ENCODE peak calls at places on chromosomes 4 and X, in four cellular contexts. X is K562, K is GM12878, J is GM12891. Y is an unnamed sample.

GRCh38 chr4:123505077-123505456 is 108.5 kb downstream of the SPRY1 start:
- DNase-seq in X (no peak), K (no peak), J (no peak), Y (no peak)

GRCh38 chrX:141467442-141467841 is 117.1 kb downstream of the SPANXA1 start:
- DNase-seq in X (no peak), K (no peak), J (no peak), Y (no peak)

GRCh38 chrX:41526925-41527324 is 79.8 kb downstream of the NYX start:
- DNase-seq in X (no peak), K (no peak), J (no peak), Y (no peak)

GRCh38 chr4:123418486-123418931 is 21.9 kb downstream of the SPRY1 start:
- DNase-seq in X (no peak), K (no peak), J (no peak), Y (peak)

GRCh38 chr4:68751138-68751537 is 64.7 kb upstream of the UGT2B10 start:
- DNase-seq in X (no peak), K (no peak), J (no peak), Y (no peak)

GRCh38 chr4:99998062-99998880 is 48.2 kb upstream of the H2AZ1 start:
- DNase-seq in X (no peak), K (peak), J (no peak), Y (peak)

GRCh38 chrX:6151971-6152370 is 76.7 kb downstream of the NLGN4X start:
- DNase-seq in X (no peak), K (no peak), J (no peak), Y (no peak)

GRCh38 chrX:28498658-28499057 is 88.6 kb upstream of the IL1RAPL1 start:
- DNase-seq in X (no peak), K (no peak), J (no peak), Y (no peak)

GRCh38 chr4:16329797-16330134 is 103.5 kb upstream of the TAPT1 start:
- DNase-seq in X (no peak), K (no peak), J (no peak), Y (no peak)

GRCh38 chr4:152663203-152664066 is 16.4 kb downstream of the TMEM154 start:
- DNase-seq in X (no peak), K (peak), J (no peak), Y (peak)

GRCh38 chr4:62928483-62928882 is 1480.8 kb downstream of the TECRL start:
- DNase-seq in X (no peak), K (no peak), J (no peak), Y (no peak)

GRCh38 chr4:169150806-169151205 is 120.0 kb downstream of the SH3RF1 start:
- DNase-seq in X (no peak), K (no peak), J (no peak), Y (no peak)

GRCh38 chr4:113316879-113317278 is 267.4 kb downstream of the ANK2 start:
- DNase-seq in X (no peak), K (peak), J (peak), Y (no peak)

GRCh38 chrX:76555816-76556215 is 128.3 kb downstream of the MAGEE1 start:
- DNase-seq in X (peak), K (no peak), J (peak), Y (peak)

GRCh38 chr4:17567267-17567666 is 9.7 kb upstream of the LAP3 start:
- DNase-seq in X (no peak), K (no peak), J (no peak), Y (no peak)

GRCh38 chr4:172666711-172667368 is 501.8 kb upstream of the GALNT7 start:
- DNase-seq in X (no peak), K (no peak), J (no peak), Y (no peak)

GRCh38 chrX:40261955-40262596 is 164.3 kb upstream of the BCOR start:
- DNase-seq in X (peak), K (no peak), J (no peak), Y (no peak)

GRCh38 chr4:56505269-56506109 is at the start of gene ARL9:
- DNase-seq in X (no peak), K (no peak), J (peak), Y (no peak)

GRCh38 chr4:41728571-41728908 is 20.0 kb downstream of the PHOX2B start:
- DNase-seq in X (no peak), K (no peak), J (no peak), Y (no peak)

GRCh38 chr4:140937866-140938265 is 181.7 kb upstream of the TBC1D9 start:
- DNase-seq in X (no peak), K (no peak), J (no peak), Y (no peak)

GRCh38 chrX:29535212-29536162 is 679.9 kb upstream of the MAGEB2 start:
- DNase-seq in X (no peak), K (no peak), J (no peak), Y (no peak)

GRCh38 chr4:11585506-11585905 is 156.8 kb upstream of the HS3ST1 start:
- DNase-seq in X (no peak), K (no peak), J (no peak), Y (no peak)

GRCh38 chr4:20203508-20203907 is 48.2 kb upstream of the SLIT2 start:
- DNase-seq in X (no peak), K (no peak), J (no peak), Y (no peak)

GRCh38 chr4:38539501-38539900 is 124.5 kb upstream of the KLF3 start:
- DNase-seq in X (peak), K (no peak), J (no peak), Y (no peak)

GRCh38 chr4:14650127-14650526 is 352.2 kb upstream of the CPEB2 start:
- DNase-seq in X (no peak), K (no peak), J (no peak), Y (no peak)

GRCh38 chr4:177505171-177505615 is 63.0 kb upstream of the AGA start:
- DNase-seq in X (peak), K (no peak), J (no peak), Y (no peak)

GRCh38 chr4:160880186-160880585 is 1283.6 kb downstream of the FSTL5 start:
- DNase-seq in X (no peak), K (no peak), J (no peak), Y (no peak)

GRCh38 chrX:17295788-17296187 is 79.2 kb upstream of the NHS start:
- DNase-seq in X (no peak), K (no peak), J (no peak), Y (no peak)

GRCh38 chrX:2632533-2633504 is 58.3 kb upstream of the CD99 start:
- DNase-seq in X (no peak), K (no peak), J (no peak), Y (no peak)

GRCh38 chrX:80879143-80879542 is 69.5 kb upstream of the BRWD3 start:
- DNase-seq in X (no peak), K (no peak), J (no peak), Y (no peak)

GRCh38 chr4:1192091-1192492 is 19.7 kb upstream of the SPON2 start:
- DNase-seq in X (peak), K (no peak), J (no peak), Y (no peak)

GRCh38 chr4:142817442-142817841 is 28.7 kb downstream of the INPP4B start:
- DNase-seq in X (no peak), K (no peak), J (no peak), Y (peak)

GRCh38 chr4:153418114-153418513 is 48.0 kb upstream of the TMEM131L start:
- DNase-seq in X (no peak), K (no peak), J (no peak), Y (no peak)

GRCh38 chr4:10164877-10165283 is 48.3 kb upstream of the WDR1 start:
- DNase-seq in X (peak), K (no peak), J (no peak), Y (no peak)

GRCh38 chrX:139167282-139167681 is 363.3 kb upstream of the F9 start:
- DNase-seq in X (no peak), K (no peak), J (no peak), Y (no peak)

GRCh38 chrX:139170526-139171173 is 359.9 kb upstream of the F9 start:
- DNase-seq in X (no peak), K (no peak), J (no peak), Y (no peak)

DNA sequence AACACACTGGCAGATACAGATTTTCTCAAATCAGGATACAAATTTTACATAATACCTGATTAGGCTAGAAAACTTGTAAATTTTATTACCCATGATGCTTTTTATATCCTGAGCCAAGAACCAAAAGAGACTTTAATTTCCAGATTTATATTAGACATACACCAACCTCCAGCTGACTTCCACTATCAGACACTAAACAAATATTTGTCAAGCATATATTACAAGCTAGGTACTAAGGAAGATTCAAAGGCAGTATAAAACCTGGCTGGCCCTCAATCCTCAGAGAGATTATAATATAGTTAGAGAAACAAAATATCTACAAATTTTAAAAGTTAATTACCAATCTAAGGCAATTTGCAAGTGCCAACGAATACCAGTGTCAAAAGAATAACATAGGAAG is 357.8 kb upstream of the F9 start:
- DNase-seq in X (no peak), K (no peak), J (no peak), Y (no peak)
- TF ChIP-seq SPI1 in X (no peak), K (no peak), J (no peak), Y (no peak)

DNA sequence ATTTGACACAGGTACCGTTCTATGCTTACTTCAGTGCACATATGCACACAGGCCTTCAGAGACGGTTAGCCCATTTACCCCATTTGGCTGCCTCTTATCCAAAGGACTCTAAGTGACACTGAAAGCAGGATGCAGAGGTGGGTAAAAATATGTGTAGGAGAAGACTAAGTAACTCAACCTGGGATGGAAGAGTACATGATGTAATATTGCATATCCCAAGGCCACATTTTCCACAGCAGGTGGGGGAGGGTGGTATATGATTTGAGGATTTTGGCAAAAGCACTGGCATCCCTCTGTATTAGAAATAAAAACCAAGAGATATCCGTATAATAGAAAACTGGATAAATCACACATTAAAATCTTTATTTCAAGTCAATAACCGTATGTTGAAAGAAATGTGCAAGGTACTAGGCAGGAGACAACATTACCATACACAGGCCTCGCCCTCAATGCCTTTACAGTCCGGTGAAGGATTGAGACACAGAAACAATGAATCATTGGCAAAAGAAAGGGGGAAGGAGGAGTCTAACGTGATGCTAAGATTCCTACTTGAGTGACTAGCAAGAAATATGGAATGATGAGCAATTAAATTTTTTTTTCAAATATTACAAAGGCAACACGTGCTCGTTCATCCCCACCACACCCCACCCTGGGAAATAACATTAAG is 161.0 kb upstream of the RASGEF1B start:
- DNase-seq in X (no peak), K (no peak), J (no peak), Y (no peak)
- TF ChIP-seq SPI1 in X (no peak), K (no peak), J (no peak), Y (no peak)

GRCh38 chrX:153469811-153470410 is 465 bp downstream of the HAUS7 start:
- DNase-seq in X (peak), K (no peak), J (no peak), Y (peak)
- TF ChIP-seq SPI1 in X (peak), K (no peak), J (no peak), Y (no peak)

DNA sequence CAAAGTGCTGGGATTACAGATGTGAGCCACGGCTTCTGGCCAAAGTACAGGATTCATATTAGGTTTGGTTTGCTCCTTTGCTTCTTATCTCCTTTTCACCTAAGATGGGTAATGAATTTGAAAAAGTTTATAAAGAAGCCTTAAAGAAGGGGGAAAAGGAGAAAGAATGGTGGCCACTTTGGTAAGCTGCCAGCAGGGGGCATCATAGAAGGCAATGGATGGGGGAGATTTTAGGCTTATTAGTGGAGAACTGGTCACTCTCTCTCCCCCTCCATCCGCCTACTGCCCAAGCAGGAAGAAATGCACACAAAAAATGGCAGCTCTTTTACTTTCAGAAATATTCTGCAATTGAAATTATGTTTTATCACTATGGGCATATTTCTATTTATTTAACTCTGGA is 32.0 kb downstream of the SPARCL1 start:
- DNase-seq in X (peak), K (no peak), J (no peak), Y (no peak)
- TF ChIP-seq SPI1 in X (no peak), K (no peak), J (no peak), Y (no peak)

GRCh38 chr4:186724048-186724860 is 598 bp upstream of the FAT1 start:
- DNase-seq in X (peak), K (no peak), J (peak), Y (no peak)

GRCh38 chr4:186723207-186724047 is at the start of gene FAT1:
- DNase-seq in X (peak), K (no peak), J (peak), Y (peak)

GRCh38 chr4:186725422-186726149 is 1.9 kb upstream of the FAT1 start:
- DNase-seq in X (peak), K (no peak), J (peak), Y (no peak)

GRCh38 chr4:186726150-186726439 is 2.4 kb upstream of the FAT1 start:
- DNase-seq in X (no peak), K (no peak), J (peak), Y (no peak)

DNA sequence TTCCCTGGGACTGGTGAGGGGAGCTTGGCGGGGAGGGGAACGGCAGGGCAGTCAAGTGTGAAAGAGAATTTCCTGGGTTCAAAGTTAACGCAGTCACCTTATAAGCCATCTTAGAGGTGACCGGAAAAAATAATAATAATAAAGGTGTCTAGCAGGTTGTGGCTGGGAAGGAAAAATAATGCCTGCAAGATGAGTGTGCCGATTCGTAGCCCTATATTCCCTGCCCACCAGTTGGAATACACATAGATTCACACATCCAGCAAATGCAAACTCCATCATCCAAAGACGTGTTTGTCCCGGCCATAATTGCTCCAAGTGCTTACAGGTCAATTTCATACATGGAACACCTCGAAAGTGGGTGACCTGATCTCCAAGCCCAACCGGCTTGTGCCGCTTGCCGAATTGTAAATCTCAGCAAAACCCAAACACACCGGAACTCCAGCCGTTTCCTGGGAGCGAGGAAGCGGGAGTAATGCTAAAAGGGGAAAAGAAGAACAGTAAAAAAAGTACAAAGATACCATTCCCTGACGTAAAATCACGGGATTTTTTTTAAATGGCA is 1.3 kb upstream of the FAT1 start:
- DNase-seq in X (no peak), K (no peak), J (peak), Y (no peak)
- TF ChIP-seq SPI1 in X (no peak), K (no peak), J (no peak), Y (no peak)